ENCODE peak calls at places on chromosomes 12 and 14, in nine cellular contexts. One of them, this sample, is unnamed.

GRCh38 chr14:97185186-97185585 is 388.0 kb downstream of the VRK1 start:
- DNase-seq in upper lobe of left lung: no peak
- DNase-seq in psoas muscle: no peak
- DNase-seq in RWPE2: no peak
- DNase-seq in adipocyte: no peak
- DNase-seq in skeletal muscle cell: no peak
- DNase-seq in CD8-positive, alpha-beta memory T cell: peak; percentile 11
- DNase-seq in cardiac fibroblast: no peak
- DNase-seq in CD8-positive, alpha-beta T cell: no peak
- DNase-seq in this sample: no peak

GRCh38 chr12:78898416-78898815 is 33.8 kb downstream of the SYT1 start:
- DNase-seq in upper lobe of left lung: no peak
- DNase-seq in psoas muscle: peak; percentile 35
- DNase-seq in RWPE2: no peak
- DNase-seq in adipocyte: peak; percentile 80
- DNase-seq in skeletal muscle cell: peak; percentile 25
- DNase-seq in CD8-positive, alpha-beta memory T cell: no peak
- DNase-seq in cardiac fibroblast: peak; percentile 78
- DNase-seq in CD8-positive, alpha-beta T cell: no peak
- DNase-seq in this sample: peak; percentile 75

GRCh38 chr14:91968280-91968679 is 20.8 kb upstream of the FBLN5 start:
- DNase-seq in upper lobe of left lung: no peak
- DNase-seq in psoas muscle: no peak
- DNase-seq in RWPE2: no peak
- DNase-seq in adipocyte: no peak
- DNase-seq in skeletal muscle cell: no peak
- DNase-seq in CD8-positive, alpha-beta memory T cell: peak; percentile 15
- DNase-seq in cardiac fibroblast: no peak
- DNase-seq in CD8-positive, alpha-beta T cell: peak; percentile 52
- DNase-seq in this sample: no peak

GRCh38 chr14:92464716-92465115 is 48.9 kb upstream of the RIN3 start:
- DNase-seq in upper lobe of left lung: no peak
- DNase-seq in psoas muscle: no peak
- DNase-seq in RWPE2: no peak
- DNase-seq in adipocyte: no peak
- DNase-seq in skeletal muscle cell: no peak
- DNase-seq in CD8-positive, alpha-beta memory T cell: no peak
- DNase-seq in cardiac fibroblast: no peak
- DNase-seq in CD8-positive, alpha-beta T cell: no peak
- DNase-seq in this sample: no peak

GRCh38 chr12:1837541-1838206 is 17.3 kb downstream of the LRTM2 start:
- DNase-seq in upper lobe of left lung: no peak
- DNase-seq in psoas muscle: no peak
- DNase-seq in RWPE2: peak; percentile 51
- DNase-seq in adipocyte: peak; percentile 25
- DNase-seq in skeletal muscle cell: no peak
- DNase-seq in CD8-positive, alpha-beta memory T cell: no peak
- DNase-seq in cardiac fibroblast: peak; percentile 16
- DNase-seq in CD8-positive, alpha-beta T cell: no peak
- DNase-seq in this sample: peak; percentile 22

GRCh38 chr12:76621582-76622024 is 62.0 kb upstream of the OSBPL8 start:
- DNase-seq in upper lobe of left lung: peak; percentile 56
- DNase-seq in psoas muscle: peak; percentile 66
- DNase-seq in RWPE2: no peak
- DNase-seq in adipocyte: peak; percentile 86
- DNase-seq in skeletal muscle cell: no peak
- DNase-seq in CD8-positive, alpha-beta memory T cell: peak; percentile 51
- DNase-seq in cardiac fibroblast: peak; percentile 78
- DNase-seq in CD8-positive, alpha-beta T cell: peak; percentile 76
- DNase-seq in this sample: peak; percentile 50

GRCh38 chr14:71183856-71184255 is 276.6 kb downstream of the PCNX1 start:
- DNase-seq in upper lobe of left lung: no peak
- DNase-seq in psoas muscle: no peak
- DNase-seq in RWPE2: no peak
- DNase-seq in adipocyte: no peak
- DNase-seq in skeletal muscle cell: no peak
- DNase-seq in CD8-positive, alpha-beta memory T cell: no peak
- DNase-seq in cardiac fibroblast: no peak
- DNase-seq in CD8-positive, alpha-beta T cell: no peak
- DNase-seq in this sample: no peak

GRCh38 chr12:68451261-68452091 is 119.3 kb upstream of the MDM1 start:
- DNase-seq in upper lobe of left lung: peak; percentile 23
- DNase-seq in psoas muscle: no peak
- DNase-seq in RWPE2: no peak
- DNase-seq in adipocyte: peak; percentile 69
- DNase-seq in skeletal muscle cell: peak; percentile 58
- DNase-seq in CD8-positive, alpha-beta memory T cell: peak; percentile 30
- DNase-seq in cardiac fibroblast: peak; percentile 90
- DNase-seq in CD8-positive, alpha-beta T cell: peak; percentile 56
- DNase-seq in this sample: peak; percentile 96

GRCh38 chr14:71365305-71365865 is 458.1 kb downstream of the PCNX1 start:
- DNase-seq in upper lobe of left lung: no peak
- DNase-seq in psoas muscle: no peak
- DNase-seq in RWPE2: no peak
- DNase-seq in adipocyte: peak; percentile 33
- DNase-seq in skeletal muscle cell: no peak
- DNase-seq in CD8-positive, alpha-beta memory T cell: no peak
- DNase-seq in cardiac fibroblast: no peak
- DNase-seq in CD8-positive, alpha-beta T cell: no peak
- DNase-seq in this sample: peak; percentile 26

GRCh38 chr12:24062642-24063245 is 113.3 kb upstream of the SOX5 start:
- DNase-seq in upper lobe of left lung: no peak
- DNase-seq in psoas muscle: no peak
- DNase-seq in RWPE2: no peak
- DNase-seq in adipocyte: no peak
- DNase-seq in skeletal muscle cell: no peak
- DNase-seq in CD8-positive, alpha-beta memory T cell: no peak
- DNase-seq in cardiac fibroblast: peak; percentile 72
- DNase-seq in CD8-positive, alpha-beta T cell: no peak
- DNase-seq in this sample: no peak

GRCh38 chr14:48703728-48704467 is 882.3 kb downstream of the RPS29 start:
- DNase-seq in upper lobe of left lung: no peak
- DNase-seq in psoas muscle: no peak
- DNase-seq in RWPE2: no peak
- DNase-seq in adipocyte: no peak
- DNase-seq in skeletal muscle cell: no peak
- DNase-seq in CD8-positive, alpha-beta memory T cell: no peak
- DNase-seq in cardiac fibroblast: peak; percentile 5
- DNase-seq in CD8-positive, alpha-beta T cell: no peak
- DNase-seq in this sample: no peak

GRCh38 chr12:57845478-57846284 is 848 bp downstream of the CTDSP2 start:
- DNase-seq in upper lobe of left lung: peak; percentile 75
- DNase-seq in psoas muscle: peak; percentile 91
- DNase-seq in RWPE2: no peak
- DNase-seq in adipocyte: peak; percentile 56
- DNase-seq in skeletal muscle cell: no peak
- DNase-seq in CD8-positive, alpha-beta memory T cell: peak; percentile 58
- DNase-seq in cardiac fibroblast: peak; percentile 52
- DNase-seq in CD8-positive, alpha-beta T cell: peak; percentile 76
- DNase-seq in this sample: no peak

GRCh38 chr12:65500121-65500846 is 221.8 kb downstream of the MSRB3 start:
- DNase-seq in upper lobe of left lung: no peak
- DNase-seq in psoas muscle: no peak
- DNase-seq in RWPE2: no peak
- DNase-seq in adipocyte: peak; percentile 35
- DNase-seq in skeletal muscle cell: no peak
- DNase-seq in CD8-positive, alpha-beta memory T cell: no peak
- DNase-seq in cardiac fibroblast: peak; percentile 34
- DNase-seq in CD8-positive, alpha-beta T cell: no peak
- DNase-seq in this sample: peak; percentile 85
- H3K4me3 ChIP-seq in upper lobe of left lung: no peak overlapping the region
- H3K4me3 ChIP-seq in psoas muscle: no peak overlapping the region
- H3K4me3 ChIP-seq in RWPE2: no peak overlapping the region
- H3K4me3 ChIP-seq in adipocyte: peak overlapping the region; percentile 16
- H3K4me3 ChIP-seq in skeletal muscle cell: no peak overlapping the region
- H3K4me3 ChIP-seq in CD8-positive, alpha-beta memory T cell: no peak overlapping the region
- H3K4me3 ChIP-seq in cardiac fibroblast: no peak overlapping the region
- H3K4me3 ChIP-seq in CD8-positive, alpha-beta T cell: no peak overlapping the region
- H3K4me3 ChIP-seq in this sample: no peak overlapping the region

DNA sequence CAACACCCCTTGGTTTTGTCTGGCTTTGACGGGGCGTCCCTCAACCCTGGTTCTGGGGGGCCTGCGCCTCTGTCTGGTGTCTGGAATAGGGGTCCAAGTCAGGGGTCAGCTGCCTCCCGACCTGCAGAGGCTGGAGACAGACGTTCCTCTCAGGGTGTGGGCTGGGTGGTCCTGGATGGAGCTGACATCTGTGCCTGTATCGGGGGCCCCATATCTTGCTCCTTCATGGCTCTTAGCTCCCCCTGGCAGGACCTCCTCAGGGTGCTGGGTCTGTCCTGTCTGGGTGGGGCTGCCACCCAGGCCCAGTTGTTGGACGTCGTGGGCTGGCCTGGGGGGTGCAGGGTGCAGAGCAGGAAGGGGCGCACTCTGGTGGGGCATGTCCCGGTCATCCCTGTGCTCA is 374.8 kb downstream of the TMEM121 start:
- DNase-seq in upper lobe of left lung: no peak
- DNase-seq in psoas muscle: no peak
- DNase-seq in RWPE2: no peak
- DNase-seq in adipocyte: no peak
- DNase-seq in skeletal muscle cell: no peak
- DNase-seq in CD8-positive, alpha-beta memory T cell: no peak
- DNase-seq in cardiac fibroblast: no peak
- DNase-seq in CD8-positive, alpha-beta T cell: no peak
- DNase-seq in this sample: no peak
- H3K4me3 ChIP-seq in upper lobe of left lung: no peak overlapping the region
- H3K4me3 ChIP-seq in psoas muscle: no peak overlapping the region
- H3K4me3 ChIP-seq in RWPE2: no peak overlapping the region
- H3K4me3 ChIP-seq in adipocyte: no peak overlapping the region
- H3K4me3 ChIP-seq in skeletal muscle cell: no peak overlapping the region
- H3K4me3 ChIP-seq in CD8-positive, alpha-beta memory T cell: no peak overlapping the region
- H3K4me3 ChIP-seq in cardiac fibroblast: no peak overlapping the region
- H3K4me3 ChIP-seq in CD8-positive, alpha-beta T cell: no peak overlapping the region
- H3K4me3 ChIP-seq in this sample: no peak overlapping the region

DNA sequence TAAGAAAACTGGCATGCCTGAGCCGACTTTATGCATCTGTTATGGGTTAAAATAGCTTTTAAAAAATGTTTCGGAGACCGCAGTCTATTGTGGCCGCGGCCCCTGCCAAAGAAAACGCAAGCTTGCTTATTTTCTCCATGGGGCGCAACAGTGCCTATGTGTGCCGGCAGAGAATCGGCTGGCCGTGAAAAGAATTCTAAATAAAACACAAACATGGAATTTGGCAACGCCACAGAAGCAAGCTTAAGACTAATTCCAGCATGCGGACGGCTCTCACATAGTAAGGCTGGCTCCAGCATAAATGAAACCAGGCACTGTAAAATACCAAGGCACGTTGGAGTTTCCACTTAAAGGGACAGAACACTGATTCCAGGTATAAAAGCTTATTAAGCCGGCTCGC is 56.7 kb downstream of the BCL11B start:
- DNase-seq in upper lobe of left lung: no peak
- DNase-seq in psoas muscle: no peak
- DNase-seq in RWPE2: no peak
- DNase-seq in adipocyte: peak; percentile 93
- DNase-seq in skeletal muscle cell: peak; percentile 40
- DNase-seq in CD8-positive, alpha-beta memory T cell: no peak
- DNase-seq in cardiac fibroblast: peak; percentile 11
- DNase-seq in CD8-positive, alpha-beta T cell: no peak
- DNase-seq in this sample: peak; percentile 84
- H3K4me3 ChIP-seq in upper lobe of left lung: no peak overlapping the region
- H3K4me3 ChIP-seq in psoas muscle: peak overlapping the region; percentile 23
- H3K4me3 ChIP-seq in RWPE2: no peak overlapping the region
- H3K4me3 ChIP-seq in adipocyte: peak overlapping the region; percentile 69
- H3K4me3 ChIP-seq in skeletal muscle cell: peak overlapping the region; percentile 17
- H3K4me3 ChIP-seq in CD8-positive, alpha-beta memory T cell: peak overlapping the region; percentile 33
- H3K4me3 ChIP-seq in cardiac fibroblast: no peak overlapping the region
- H3K4me3 ChIP-seq in CD8-positive, alpha-beta T cell: peak overlapping the region; percentile 11
- H3K4me3 ChIP-seq in this sample: peak overlapping the region; percentile 38

GRCh38 chr12:121499929-121500793 is 80.7 kb downstream of the KDM2B start:
- DNase-seq in upper lobe of left lung: peak; percentile 76
- DNase-seq in psoas muscle: peak; percentile 87
- DNase-seq in RWPE2: no peak
- DNase-seq in adipocyte: peak; percentile 88
- DNase-seq in skeletal muscle cell: peak; percentile 8
- DNase-seq in CD8-positive, alpha-beta memory T cell: peak; percentile 61
- DNase-seq in cardiac fibroblast: peak; percentile 76
- DNase-seq in CD8-positive, alpha-beta T cell: peak; percentile 88
- DNase-seq in this sample: peak; percentile 15
- H3K4me3 ChIP-seq in upper lobe of left lung: no peak overlapping the region
- H3K4me3 ChIP-seq in psoas muscle: peak overlapping the region; percentile 54
- H3K4me3 ChIP-seq in RWPE2: no peak overlapping the region
- H3K4me3 ChIP-seq in adipocyte: no peak overlapping the region
- H3K4me3 ChIP-seq in skeletal muscle cell: no peak overlapping the region
- H3K4me3 ChIP-seq in CD8-positive, alpha-beta memory T cell: no peak overlapping the region
- H3K4me3 ChIP-seq in cardiac fibroblast: no peak overlapping the region
- H3K4me3 ChIP-seq in CD8-positive, alpha-beta T cell: no peak overlapping the region
- H3K4me3 ChIP-seq in this sample: no peak overlapping the region

GRCh38 chr14:77027538-77028383 is 747 bp downstream of the IRF2BPL start:
- DNase-seq in upper lobe of left lung: peak; percentile 74
- DNase-seq in psoas muscle: peak; percentile 89
- DNase-seq in RWPE2: peak; percentile 85
- DNase-seq in adipocyte: peak; percentile 85
- DNase-seq in skeletal muscle cell: no peak
- DNase-seq in CD8-positive, alpha-beta memory T cell: peak; percentile 71
- DNase-seq in cardiac fibroblast: peak; percentile 86
- DNase-seq in CD8-positive, alpha-beta T cell: peak; percentile 82
- DNase-seq in this sample: peak; percentile 65
- H3K4me3 ChIP-seq in upper lobe of left lung: peak overlapping the region; percentile 86
- H3K4me3 ChIP-seq in psoas muscle: peak overlapping the region; percentile 91
- H3K4me3 ChIP-seq in RWPE2: peak overlapping the region; percentile 78
- H3K4me3 ChIP-seq in adipocyte: peak overlapping the region; percentile 89
- H3K4me3 ChIP-seq in skeletal muscle cell: peak overlapping the region; percentile 87
- H3K4me3 ChIP-seq in CD8-positive, alpha-beta memory T cell: peak overlapping the region; percentile 72
- H3K4me3 ChIP-seq in cardiac fibroblast: peak overlapping the region; percentile 80
- H3K4me3 ChIP-seq in CD8-positive, alpha-beta T cell: peak overlapping the region; percentile 66
- H3K4me3 ChIP-seq in this sample: peak overlapping the region; percentile 90

DNA sequence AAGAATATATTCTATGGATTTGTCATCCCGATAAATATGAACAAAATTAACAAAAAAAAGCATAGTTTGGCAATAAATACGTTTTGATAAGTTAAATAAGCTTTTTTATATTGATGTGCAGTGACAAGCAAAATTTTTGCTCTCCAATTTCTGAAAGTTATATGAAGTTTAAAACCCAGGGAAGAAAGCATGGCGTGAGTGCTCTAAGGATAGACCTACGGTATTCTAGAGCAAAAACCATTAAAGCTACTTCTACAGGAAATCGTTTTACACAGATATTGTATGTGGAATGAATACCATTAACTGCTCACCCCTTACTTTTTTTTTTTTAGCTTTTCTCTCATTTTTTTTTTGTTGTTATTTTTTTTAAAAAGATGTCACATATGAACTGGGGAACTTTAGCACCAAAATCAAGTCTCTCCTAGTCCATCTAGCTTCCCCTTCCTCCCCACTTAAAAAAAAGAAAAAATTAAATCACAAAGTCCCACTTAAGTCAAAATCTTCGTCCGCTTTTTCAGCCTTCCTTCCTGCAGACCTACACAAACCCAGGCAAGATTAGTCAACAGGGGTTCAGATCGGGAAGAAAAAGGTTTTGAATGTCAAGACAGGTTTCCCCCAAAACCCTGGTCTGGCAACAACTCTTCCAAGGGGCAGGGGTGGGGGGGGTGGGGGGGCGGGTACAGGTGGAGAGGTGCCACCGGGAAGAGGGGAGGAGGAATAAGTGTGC is 4.4 kb downstream of the ZFP36L1 start:
- DNase-seq in upper lobe of left lung: no peak
- DNase-seq in psoas muscle: no peak
- DNase-seq in RWPE2: no peak
- DNase-seq in adipocyte: peak; percentile 9
- DNase-seq in skeletal muscle cell: no peak
- DNase-seq in CD8-positive, alpha-beta memory T cell: no peak
- DNase-seq in cardiac fibroblast: peak; percentile 26
- DNase-seq in CD8-positive, alpha-beta T cell: no peak
- DNase-seq in this sample: no peak
- H3K4me3 ChIP-seq in upper lobe of left lung: peak overlapping the region; percentile 72
- H3K4me3 ChIP-seq in psoas muscle: peak overlapping the region; percentile 91
- H3K4me3 ChIP-seq in RWPE2: peak overlapping the region; percentile 82
- H3K4me3 ChIP-seq in adipocyte: peak overlapping the region; percentile 93
- H3K4me3 ChIP-seq in skeletal muscle cell: peak overlapping the region; percentile 99
- H3K4me3 ChIP-seq in CD8-positive, alpha-beta memory T cell: peak overlapping the region; percentile 17
- H3K4me3 ChIP-seq in cardiac fibroblast: peak overlapping the region; percentile 77
- H3K4me3 ChIP-seq in CD8-positive, alpha-beta T cell: peak overlapping the region; percentile 24
- H3K4me3 ChIP-seq in this sample: peak overlapping the region; percentile 97

GRCh38 chr12:129696405-129696804 is 207.4 kb downstream of the TMEM132D start:
- DNase-seq in upper lobe of left lung: no peak
- DNase-seq in psoas muscle: no peak
- DNase-seq in RWPE2: no peak
- DNase-seq in adipocyte: no peak
- DNase-seq in skeletal muscle cell: no peak
- DNase-seq in CD8-positive, alpha-beta memory T cell: no peak
- DNase-seq in cardiac fibroblast: no peak
- DNase-seq in CD8-positive, alpha-beta T cell: no peak
- DNase-seq in this sample: no peak
- H3K4me3 ChIP-seq in upper lobe of left lung: no peak overlapping the region
- H3K4me3 ChIP-seq in psoas muscle: no peak overlapping the region
- H3K4me3 ChIP-seq in RWPE2: no peak overlapping the region
- H3K4me3 ChIP-seq in adipocyte: no peak overlapping the region
- H3K4me3 ChIP-seq in skeletal muscle cell: no peak overlapping the region
- H3K4me3 ChIP-seq in CD8-positive, alpha-beta memory T cell: no peak overlapping the region
- H3K4me3 ChIP-seq in cardiac fibroblast: no peak overlapping the region
- H3K4me3 ChIP-seq in CD8-positive, alpha-beta T cell: no peak overlapping the region
- H3K4me3 ChIP-seq in this sample: no peak overlapping the region